ENCODE peak calls at places on chromosomes 11 and 22, in ten cellular contexts. O is NCI-H460; G is pulmonary artery endothelial cell; S is NCI-H1694 treated with DMSO at 0.1 percent for 48 hours; L is stimulated activated CD4-positive, alpha-beta T cell treated with anti-CD3 and anti-CD28 coated beads, Interleukin-1b, Interleukin-23, amount 100 ng/mL, for 48 hours; X is anterior cingulate cortex; F is GM12892; Q is cardiac muscle cell; H is CD4-positive, alpha-beta T cell; I is NCI-H446 treated with DMSO at 0.1 percent for 48 hours. C is an unnamed sample.
A peak's percentile ranks its signal among the peaks of the same experiment; 100 is the strongest.

GRCh38 chr11:113896156-113896879 is 8.3 kb upstream of the HTR3B start:
- DNase-seq in X (peak; percentile 15), O (peak; percentile 17), F (no peak), I (no peak), G (no peak), L (peak; percentile 6), S (no peak), Q (peak; percentile 50), H (peak; percentile 17), C (no peak)

GRCh38 chr11:69272055-69272454 is 21.9 kb upstream of the MYEOV start:
- DNase-seq in G (no peak), F (no peak), H (no peak), X (no peak), S (no peak), I (no peak), L (no peak), O (no peak), Q (no peak), C (no peak)

GRCh38 chr22:50621491-50621880 is 6.5 kb downstream of the ARSA start:
- DNase-seq in O (no peak), Q (no peak), I (no peak), F (peak; percentile 30), X (no peak), G (no peak), S (no peak), H (peak; percentile 49), L (peak; percentile 63), C (no peak)

GRCh38 chr11:121596195-121597145 is 143.7 kb upstream of the SORL1-AS1 start:
- DNase-seq in F (no peak), L (no peak), O (no peak), H (no peak), I (no peak), S (no peak), X (no peak), Q (no peak), G (no peak), C (no peak)

GRCh38 chr11:11584937-11585336 is 36.9 kb downstream of the GALNT18 start:
- DNase-seq in I (no peak), S (no peak), G (no peak), F (no peak), O (no peak), Q (peak; percentile 29), X (no peak), L (no peak), H (no peak), C (no peak)

GRCh38 chr11:32109138-32109537 is 18.3 kb downstream of the RCN1 start:
- DNase-seq in I (no peak), O (no peak), H (no peak), G (no peak), L (no peak), X (no peak), S (no peak), Q (no peak), F (no peak), C (no peak)

GRCh38 chr11:32919338-32919737 is 26.7 kb downstream of the QSER1 start:
- DNase-seq in S (no peak), I (no peak), O (no peak), G (no peak), F (no peak), Q (no peak), H (no peak), L (no peak), X (no peak), C (no peak)

GRCh38 chr22:36741204-36741793 is 34.6 kb downstream of the IFT27 start:
- DNase-seq in X (no peak), Q (peak; percentile 14), H (no peak), O (no peak), S (no peak), I (no peak), L (no peak), G (no peak), F (no peak), C (peak; percentile 29)

GRCh38 chr11:113670149-113670829 is 35.8 kb downstream of the TMPRSS5 start:
- DNase-seq in F (no peak), L (no peak), I (no peak), Q (no peak), X (no peak), S (no peak), O (no peak), G (no peak), H (no peak), C (no peak)

GRCh38 chr11:69242583-69242940 is 51.4 kb upstream of the MYEOV start:
- DNase-seq in I (no peak), X (no peak), S (no peak), L (no peak), Q (no peak), O (no peak), G (no peak), H (no peak), F (no peak), C (no peak)

GRCh38 chr11:119664063-119664572 is 64.9 kb downstream of the NECTIN1 start:
- DNase-seq in O (no peak), Q (no peak), S (no peak), F (no peak), I (no peak), H (no peak), L (no peak), X (peak; percentile 27), G (no peak), C (no peak)